ENCODE peak calls at places on chromosome 19, in four cellular contexts. C is K562, R is HL-60, N is GM12878. T is an unnamed sample.

GRCh38 chr19:55372316-55373081 is 2.2 kb upstream of the IL11 start:
- DNase-seq in C (no peak), R (no peak), N (no peak), T (no peak)

GRCh38 chr19:11479470-11480080 is 1.3 kb downstream of the ELAVL3 start:
- DNase-seq in C (peak), R (no peak), N (no peak), T (no peak)

GRCh38 chr19:17333611-17334413 is 843 bp downstream of the ANO8 start:
- DNase-seq in C (peak), R (peak), N (peak), T (peak)

GRCh38 chr19:38494379-38494778 is 60.9 kb downstream of the RYR1 start:
- DNase-seq in C (no peak), R (no peak), N (no peak), T (no peak)

GRCh38 chr19:56105090-56105701 is 15.9 kb downstream of the ZNF787 start:
- DNase-seq in C (no peak), R (peak), N (no peak), T (peak)

GRCh38 chr19:9431475-9431874 is 3.9 kb downstream of the ZNF266 start:
- DNase-seq in C (peak), R (no peak), N (no peak), T (no peak)

GRCh38 chr19:2693492-2693891 is 9.0 kb downstream of the GNG7 start:
- DNase-seq in C (no peak), R (no peak), N (no peak), T (no peak)

GRCh38 chr19:10110972-10111317 is 548 bp upstream of the P2RY11 start:
- DNase-seq in C (no peak), R (no peak), N (no peak), T (no peak)

GRCh38 chr19:37931941-37932655 is 25.1 kb downstream of the SIPA1L3 start:
- DNase-seq in C (no peak), R (peak), N (no peak), T (peak)

GRCh38 chr19:56639217-56639616 is 3.7 kb upstream of the SMIM17 start:
- DNase-seq in C (peak), R (peak), N (no peak), T (no peak)

GRCh38 chr19:2334986-2335846 is 6.7 kb downstream of the SPPL2B start:
- DNase-seq in C (peak), R (no peak), N (no peak), T (no peak)

GRCh38 chr19:11324079-11324661 is 15.3 kb downstream of the RAB3D start:
- DNase-seq in C (no peak), R (peak), N (peak), T (peak)

GRCh38 chr19:47686679-47687450 is 26.4 kb upstream of the EHD2 start:
- DNase-seq in C (no peak), R (no peak), N (no peak), T (no peak)

GRCh38 chr19:1568320-1569019 is at the start of gene MEX3D:
- DNase-seq in C (peak), R (peak), N (no peak), T (peak)

GRCh38 chr19:39262496-39262895 is 5.7 kb upstream of the IFNL2 start:
- DNase-seq in C (no peak), R (no peak), N (no peak), T (no peak)

GRCh38 chr19:18895828-18896341 is at the start of gene CERS1:
- DNase-seq in C (peak), R (no peak), N (no peak), T (no peak)

GRCh38 chr19:3065675-3066357 is 3.5 kb upstream of the TLE5 start:
- DNase-seq in C (no peak), R (no peak), N (peak), T (peak)

GRCh38 chr19:5827342-5827890 is 12.1 kb downstream of the FUT6 start:
- DNase-seq in C (no peak), R (no peak), N (no peak), T (no peak)

GRCh38 chr19:5824791-5825577 is 14.5 kb downstream of the FUT6 start:
- DNase-seq in C (no peak), R (no peak), N (no peak), T (no peak)

GRCh38 chr19:5828661-5829566 is 10.6 kb downstream of the FUT6 start:
- DNase-seq in C (peak), R (no peak), N (no peak), T (no peak)

GRCh38 chr19:5827891-5828660 is 11.4 kb downstream of the FUT6 start:
- DNase-seq in C (peak), R (peak), N (peak), T (peak)

DNA sequence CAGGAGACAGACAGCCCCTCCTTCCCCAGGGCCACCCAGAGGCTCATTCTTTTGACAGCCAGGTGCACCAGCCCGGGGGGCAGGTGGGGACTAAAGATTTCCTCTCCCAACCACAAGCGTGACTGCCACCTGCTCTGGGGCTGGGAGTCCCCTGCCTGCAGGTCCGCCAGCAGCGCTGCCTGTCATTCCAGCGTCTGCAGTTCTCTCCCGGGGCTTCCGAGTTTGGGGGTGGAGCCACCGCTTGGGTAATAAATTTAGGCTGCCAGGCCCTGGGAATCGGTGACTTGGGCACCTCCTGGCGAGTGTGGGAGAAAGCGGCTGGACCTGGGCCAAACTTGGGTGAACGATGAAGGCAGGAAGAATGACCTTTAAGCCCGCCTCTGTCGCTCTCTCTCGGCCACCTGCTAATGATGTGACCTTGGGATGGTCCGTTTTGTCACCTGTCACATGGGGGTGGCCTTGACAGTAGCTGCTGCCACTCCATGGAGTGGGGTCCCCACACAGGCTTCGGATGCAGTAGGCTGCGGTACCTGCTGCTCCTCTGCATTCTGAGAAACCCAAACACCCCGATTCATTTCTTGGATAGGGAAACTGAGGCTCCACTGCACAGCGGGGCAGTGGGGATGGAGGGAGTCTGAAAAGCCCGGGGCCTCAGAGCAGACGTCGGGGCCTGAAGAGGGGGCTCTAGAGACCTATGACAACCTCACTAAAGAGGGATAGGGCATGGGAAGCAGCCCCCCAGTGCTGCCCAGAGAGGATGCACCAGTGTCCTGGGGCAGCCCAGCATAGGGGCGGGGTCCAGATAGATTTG is 12.8 kb downstream of the FUT6 start:
- DNase-seq in C (no peak), R (peak), N (no peak), T (no peak)
- TF ChIP-seq POLR2AphosphoS5 in C (no peak), R (no peak), N (no peak), T (no peak)

GRCh38 chr19:49497047-49497789 is 984 bp downstream of the RPS11 start:
- DNase-seq in C (peak), R (peak), N (no peak), T (no peak)
- TF ChIP-seq SPI1 in C (peak), R (peak), N (peak), T (peak)

DNA sequence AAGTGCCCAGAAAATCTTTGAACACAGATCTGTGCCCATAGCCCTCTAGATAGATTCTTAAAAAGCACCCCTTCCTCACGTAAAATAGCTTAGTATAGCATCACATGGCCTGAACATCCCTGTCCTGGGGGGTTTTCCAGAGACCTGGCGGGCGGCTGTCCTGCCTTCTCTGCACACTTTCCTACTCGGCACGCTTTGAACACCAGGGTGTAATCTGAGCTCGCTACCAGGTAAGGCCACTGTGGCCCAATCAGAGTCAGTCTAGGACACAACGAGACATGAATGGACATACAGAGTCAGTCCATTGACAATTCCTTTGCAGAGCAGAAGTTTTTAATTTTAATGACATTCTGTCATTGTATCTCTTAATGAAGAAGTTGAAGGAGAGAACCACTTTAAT is 8.1 kb downstream of the CYP2A13 start:
- DNase-seq in C (peak), R (no peak), N (no peak), T (no peak)
- TF ChIP-seq POLR2AphosphoS5 in C (no peak), R (no peak), N (no peak), T (no peak)

DNA sequence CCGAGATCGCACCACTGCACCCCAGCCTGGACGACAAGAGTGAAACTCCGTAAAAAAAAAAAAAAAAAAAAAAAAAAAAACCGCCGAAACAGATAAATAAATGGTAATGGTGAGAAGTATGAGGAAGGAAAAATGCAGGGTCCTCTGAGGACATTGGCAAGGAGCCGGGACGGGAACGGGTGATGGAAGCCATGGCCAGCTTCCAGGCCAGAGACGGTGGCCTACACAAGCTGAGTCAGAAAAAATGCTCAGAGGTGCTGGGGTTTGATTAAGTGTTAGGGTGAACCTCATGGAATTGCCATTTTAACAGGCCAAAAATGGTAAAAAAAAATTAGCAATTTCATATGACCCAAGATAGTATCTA is 873 bp upstream of the ZSWIM4 start:
- DNase-seq in C (no peak), R (no peak), N (no peak), T (no peak)
- TF ChIP-seq SPI1 in C (no peak), R (no peak), N (no peak), T (no peak)

GRCh38 chr19:51994048-51994644 is 7.5 kb upstream of the ZNF350 start:
- DNase-seq in C (no peak), R (no peak), N (no peak), T (no peak)

DNA sequence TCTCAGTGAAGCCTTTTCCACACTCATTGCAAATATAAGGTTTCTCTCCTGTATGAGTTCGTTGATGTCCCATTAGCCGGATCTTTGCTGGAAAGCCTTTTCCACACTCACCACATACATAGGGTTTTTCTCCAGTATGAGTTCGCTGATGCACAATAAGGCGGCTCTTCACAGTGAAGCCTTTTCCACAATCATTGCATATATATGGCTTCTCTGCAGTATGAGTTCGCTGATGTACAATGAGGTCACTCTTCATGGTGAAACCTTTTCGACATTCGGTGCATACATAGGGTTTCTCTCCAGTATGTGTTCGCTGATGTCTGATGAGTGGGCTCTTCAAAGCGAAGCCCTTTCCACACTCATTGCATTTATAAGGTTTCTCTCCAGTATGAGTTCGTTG is 6.8 kb upstream of the ZNF350 start:
- DNase-seq in C (no peak), R (no peak), N (no peak), T (no peak)
- TF ChIP-seq POLR2AphosphoS5 in C (no peak), R (no peak), N (no peak), T (no peak)

GRCh38 chr19:42480335-42481095 is 37.8 kb upstream of the CXCL17 start:
- DNase-seq in C (no peak), R (no peak), N (no peak), T (no peak)
- TF ChIP-seq SPI1 in C (no peak), R (no peak), N (no peak), T (peak)